ENCODE peak calls at places on chromosomes 7 and 10, in nine cellular contexts. N, A, I, W, J, T, O, R and X are unnamed samples.

GRCh38 chr10:35573786-35574185 is 31.4 kb upstream of the GJD4 start:
- DNase-seq in A (no peak), R (no peak), W (no peak), O (no peak), T (no peak), N (no peak), J (no peak), I (no peak), X (no peak)

GRCh38 chr7:14582010-14582409 is 320.5 kb downstream of the DGKB start:
- DNase-seq in W (no peak), J (no peak), N (no peak), A (no peak), T (no peak), O (no peak), I (no peak), R (no peak), X (no peak)

GRCh38 chr7:105649727-105650381 is 68.6 kb upstream of the EFCAB10 start:
- DNase-seq in O (no peak), T (no peak), A (no peak), W (no peak), I (no peak), N (no peak), J (no peak), R (no peak), X (no peak)

GRCh38 chr7:69873512-69873911 is 275.2 kb downstream of the AUTS2 start:
- DNase-seq in I (no peak), A (no peak), R (no peak), O (no peak), N (no peak), W (no peak), T (no peak), J (no peak), X (no peak)

GRCh38 chr7:91408388-91409154 is 144.3 kb downstream of the FZD1 start:
- DNase-seq in R (no peak), A (no peak), J (no peak), N (no peak), T (no peak), W (no peak), I (no peak), O (no peak), X (no peak)

GRCh38 chr10:123147635-123148413 is at the start of gene HMX2:
- DNase-seq in A (no peak), N (peak), R (no peak), J (no peak), T (peak), I (no peak), W (no peak), O (no peak), X (no peak)

GRCh38 chr7:32154797-32155196 is 84.6 kb upstream of the PDE1C start:
- DNase-seq in A (no peak), O (no peak), N (no peak), T (no peak), R (peak), W (no peak), I (peak), J (no peak), X (no peak)

GRCh38 chr10:78863601-78864239 is 205.0 kb upstream of the ZMIZ1 start:
- DNase-seq in T (no peak), I (no peak), A (no peak), W (no peak), O (no peak), N (no peak), R (no peak), J (no peak), X (peak)

GRCh38 chr10:61627266-61627665 is 35.5 kb upstream of the CABCOCO1 start:
- DNase-seq in R (no peak), O (no peak), J (no peak), A (no peak), I (no peak), W (no peak), N (no peak), T (no peak), X (no peak)

GRCh38 chr7:89958525-89959068 is 195.7 kb upstream of the STEAP1 start:
- DNase-seq in J (no peak), N (no peak), O (no peak), W (no peak), A (no peak), I (no peak), T (no peak), R (no peak), X (no peak)

GRCh38 chr10:67629461-67629971 is 66.5 kb downstream of the CTNNA3 start:
- DNase-seq in J (no peak), W (no peak), N (no peak), R (no peak), T (no peak), A (no peak), I (no peak), O (no peak), X (no peak)

GRCh38 chr7:94962661-94963060 is 55.3 kb downstream of the PPP1R9A start:
- DNase-seq in J (no peak), T (no peak), I (no peak), W (no peak), N (no peak), R (no peak), O (no peak), A (no peak), X (no peak)

GRCh38 chr10:13784067-13784466 is 197.3 kb downstream of the PRPF18 start:
- DNase-seq in A (no peak), I (no peak), N (no peak), T (no peak), O (no peak), J (peak), R (no peak), W (no peak), X (no peak)

GRCh38 chr7:129771928-129772479 is 160.5 kb downstream of the NRF1 start:
- DNase-seq in R (no peak), A (no peak), O (no peak), W (no peak), I (no peak), J (no peak), T (peak), N (no peak), X (no peak)

GRCh38 chr10:5343561-5343960 is 21.2 kb upstream of the UCN3 start:
- DNase-seq in A (no peak), N (no peak), I (no peak), R (no peak), O (no peak), T (no peak), W (no peak), J (peak), X (no peak)

GRCh38 chr10:112959207-112959838 is 9.3 kb downstream of the TCF7L2 start:
- DNase-seq in N (no peak), W (no peak), J (no peak), O (no peak), A (no peak), T (no peak), R (no peak), I (no peak), X (no peak)

GRCh38 chr7:135338151-135338550 is 104.5 kb downstream of the STRA8 start:
- DNase-seq in J (no peak), R (no peak), N (no peak), I (no peak), A (no peak), T (no peak), W (no peak), O (no peak), X (no peak)

GRCh38 chr7:82428186-82428961 is 15.2 kb downstream of the CACNA2D1 start:
- DNase-seq in I (no peak), R (no peak), W (no peak), J (no peak), T (no peak), N (no peak), O (no peak), A (no peak), X (no peak)

GRCh38 chr7:107643938-107644703 is 16.5 kb upstream of the SLC26A4 start:
- DNase-seq in W (no peak), R (no peak), O (no peak), J (no peak), I (no peak), N (no peak), T (no peak), A (no peak), X (no peak)

GRCh38 chr7:30304177-30304884 is 19.9 kb downstream of the ZNRF2 start:
- DNase-seq in J (no peak), O (no peak), A (no peak), N (no peak), I (no peak), T (no peak), W (no peak), R (no peak), X (no peak)

GRCh38 chr10:106226831-106227230 is 937.7 kb downstream of the SORCS1 start:
- DNase-seq in J (no peak), R (no peak), O (no peak), N (no peak), T (no peak), W (no peak), A (no peak), I (no peak), X (no peak)

GRCh38 chr10:16242859-16243613 is 193.8 kb upstream of the PTER start:
- DNase-seq in N (no peak), A (no peak), W (no peak), O (no peak), R (no peak), J (no peak), I (no peak), T (no peak), X (no peak)